ENCODE peak calls at places on chromosomes 7 and 10, in five cellular contexts. One of them, this sample, is unnamed.

GRCh38 chr10:132036153-132036886 is 29.4 kb upstream of the JAKMIP3 start:
- DNase-seq in H9: peak; percentile 40
- DNase-seq in HCT116: no peak
- DNase-seq in CD4-positive, CD25-positive, alpha-beta regulatory T cell: no peak
- DNase-seq in heart left ventricle: peak; percentile 39
- DNase-seq in this sample: no peak

GRCh38 chr10:69716711-69717560 is 84.8 kb upstream of the COL13A1 start:
- DNase-seq in heart left ventricle: no peak
- DNase-seq in H9: peak; percentile 78
- DNase-seq in CD4-positive, CD25-positive, alpha-beta regulatory T cell: no peak
- DNase-seq in HCT116: peak; percentile 51
- DNase-seq in this sample: peak; percentile 66

GRCh38 chr7:91164948-91165845 is 99.0 kb upstream of the FZD1 start:
- DNase-seq in HCT116: no peak
- DNase-seq in H9: no peak
- DNase-seq in CD4-positive, CD25-positive, alpha-beta regulatory T cell: no peak
- DNase-seq in heart left ventricle: no peak
- DNase-seq in this sample: peak; percentile 1

GRCh38 chr7:53350241-53350640 is 314.8 kb downstream of the POM121L12 start:
- DNase-seq in CD4-positive, CD25-positive, alpha-beta regulatory T cell: no peak
- DNase-seq in HCT116: no peak
- DNase-seq in H9: peak; percentile 79
- DNase-seq in heart left ventricle: no peak
- DNase-seq in this sample: no peak

GRCh38 chr10:132449051-132449825 is 52.2 kb downstream of the PWWP2B start:
- DNase-seq in CD4-positive, CD25-positive, alpha-beta regulatory T cell: no peak
- DNase-seq in H9: no peak
- DNase-seq in heart left ventricle: peak; percentile 24
- DNase-seq in HCT116: no peak
- DNase-seq in this sample: no peak

GRCh38 chr7:410395-410910 is 109.2 kb downstream of the PDGFA start:
- DNase-seq in HCT116: no peak
- DNase-seq in heart left ventricle: peak; percentile 13
- DNase-seq in CD4-positive, CD25-positive, alpha-beta regulatory T cell: no peak
- DNase-seq in H9: no peak
- DNase-seq in this sample: no peak

GRCh38 chr10:2760736-2761135 is 306.6 kb upstream of the PFKP start:
- DNase-seq in CD4-positive, CD25-positive, alpha-beta regulatory T cell: no peak
- DNase-seq in heart left ventricle: no peak
- DNase-seq in H9: no peak
- DNase-seq in HCT116: no peak
- DNase-seq in this sample: no peak

GRCh38 chr10:103665439-103665838 is 171.9 kb downstream of the NEURL1 start:
- DNase-seq in HCT116: no peak
- DNase-seq in H9: no peak
- DNase-seq in heart left ventricle: peak; percentile 77
- DNase-seq in CD4-positive, CD25-positive, alpha-beta regulatory T cell: no peak
- DNase-seq in this sample: no peak

GRCh38 chr7:50978633-50979215 is 196.0 kb upstream of the GRB10 start:
- DNase-seq in HCT116: no peak
- DNase-seq in H9: no peak
- DNase-seq in CD4-positive, CD25-positive, alpha-beta regulatory T cell: no peak
- DNase-seq in heart left ventricle: no peak
- DNase-seq in this sample: no peak

GRCh38 chr7:151598045-151598444 is 78.3 kb upstream of the RHEB start:
- DNase-seq in HCT116: peak; percentile 48
- DNase-seq in CD4-positive, CD25-positive, alpha-beta regulatory T cell: no peak
- DNase-seq in heart left ventricle: no peak
- DNase-seq in H9: no peak
- DNase-seq in this sample: peak; percentile 68

GRCh38 chr10:580796-581195 is 108.7 kb downstream of the DIP2C start:
- DNase-seq in H9: no peak
- DNase-seq in heart left ventricle: no peak
- DNase-seq in CD4-positive, CD25-positive, alpha-beta regulatory T cell: no peak
- DNase-seq in HCT116: no peak
- DNase-seq in this sample: no peak

GRCh38 chr7:28054531-28055160 is 125.9 kb downstream of the JAZF1 start:
- DNase-seq in HCT116: no peak
- DNase-seq in CD4-positive, CD25-positive, alpha-beta regulatory T cell: no peak
- DNase-seq in heart left ventricle: no peak
- DNase-seq in H9: no peak
- DNase-seq in this sample: no peak

GRCh38 chr7:22179442-22179879 is 177.5 kb downstream of the RAPGEF5 start:
- DNase-seq in CD4-positive, CD25-positive, alpha-beta regulatory T cell: no peak
- DNase-seq in heart left ventricle: no peak
- DNase-seq in HCT116: no peak
- DNase-seq in H9: no peak
- DNase-seq in this sample: no peak

GRCh38 chr10:113053881-113054280 is 103.8 kb downstream of the TCF7L2 start:
- DNase-seq in HCT116: no peak
- DNase-seq in CD4-positive, CD25-positive, alpha-beta regulatory T cell: no peak
- DNase-seq in heart left ventricle: peak; percentile 52
- DNase-seq in H9: peak; percentile 90
- DNase-seq in this sample: no peak

GRCh38 chr10:24346877-24347505 is 138.1 kb downstream of the KIAA1217 start:
- DNase-seq in CD4-positive, CD25-positive, alpha-beta regulatory T cell: no peak
- DNase-seq in H9: no peak
- DNase-seq in heart left ventricle: no peak
- DNase-seq in HCT116: no peak
- DNase-seq in this sample: peak; percentile 70

GRCh38 chr7:153389261-153389660 is 629.7 kb downstream of the ACTR3B start:
- DNase-seq in H9: no peak
- DNase-seq in heart left ventricle: no peak
- DNase-seq in CD4-positive, CD25-positive, alpha-beta regulatory T cell: no peak
- DNase-seq in HCT116: no peak
- DNase-seq in this sample: no peak

GRCh38 chr10:119489572-119490326 is 52.8 kb downstream of the RGS10 start:
- DNase-seq in H9: peak; percentile 86
- DNase-seq in heart left ventricle: no peak
- DNase-seq in CD4-positive, CD25-positive, alpha-beta regulatory T cell: peak; percentile 33
- DNase-seq in HCT116: peak; percentile 32
- DNase-seq in this sample: peak; percentile 49

GRCh38 chr7:106604974-106605373 is 56.0 kb downstream of the CCDC71L start:
- DNase-seq in H9: no peak
- DNase-seq in HCT116: no peak
- DNase-seq in CD4-positive, CD25-positive, alpha-beta regulatory T cell: no peak
- DNase-seq in heart left ventricle: no peak
- DNase-seq in this sample: no peak

GRCh38 chr7:82428186-82428961 is 15.2 kb downstream of the CACNA2D1 start:
- DNase-seq in heart left ventricle: no peak
- DNase-seq in CD4-positive, CD25-positive, alpha-beta regulatory T cell: no peak
- DNase-seq in HCT116: no peak
- DNase-seq in H9: no peak
- DNase-seq in this sample: no peak

GRCh38 chr10:121448768-121449456 is 149.3 kb downstream of the FGFR2 start:
- DNase-seq in CD4-positive, CD25-positive, alpha-beta regulatory T cell: no peak
- DNase-seq in HCT116: no peak
- DNase-seq in H9: no peak
- DNase-seq in heart left ventricle: no peak
- DNase-seq in this sample: no peak

GRCh38 chr10:121442086-121442485 is 156.2 kb downstream of the FGFR2 start:
- DNase-seq in HCT116: no peak
- DNase-seq in heart left ventricle: no peak
- DNase-seq in CD4-positive, CD25-positive, alpha-beta regulatory T cell: no peak
- DNase-seq in H9: no peak
- DNase-seq in this sample: no peak

GRCh38 chr10:121442536-121442935 is 155.7 kb downstream of the FGFR2 start:
- DNase-seq in CD4-positive, CD25-positive, alpha-beta regulatory T cell: no peak
- DNase-seq in H9: no peak
- DNase-seq in heart left ventricle: no peak
- DNase-seq in HCT116: no peak
- DNase-seq in this sample: no peak

GRCh38 chr10:121440461-121440860 is 157.8 kb downstream of the FGFR2 start:
- DNase-seq in heart left ventricle: no peak
- DNase-seq in HCT116: no peak
- DNase-seq in CD4-positive, CD25-positive, alpha-beta regulatory T cell: no peak
- DNase-seq in H9: no peak
- DNase-seq in this sample: no peak

DNA sequence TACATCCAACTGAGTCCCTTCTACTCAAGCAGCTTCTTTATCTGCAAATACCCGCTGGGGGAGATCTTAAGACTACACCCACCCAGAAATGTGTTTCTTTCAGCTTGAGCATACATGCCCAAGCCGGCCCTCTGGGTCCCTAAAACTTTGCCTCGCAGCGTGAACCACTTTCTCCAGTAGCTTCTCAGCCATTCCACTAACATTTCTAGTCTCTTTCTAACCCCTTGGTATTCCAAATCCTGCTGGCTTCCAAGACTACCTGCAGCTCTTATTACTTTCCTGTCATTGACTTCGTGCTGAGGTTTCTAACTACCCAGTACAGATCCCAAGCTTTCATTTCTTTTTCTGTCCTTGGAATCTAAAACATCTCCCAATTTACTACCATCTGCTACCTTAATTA is 153.7 kb downstream of the FGFR2 start:
- DNase-seq in HCT116: no peak
- DNase-seq in CD4-positive, CD25-positive, alpha-beta regulatory T cell: no peak
- DNase-seq in H9: no peak
- DNase-seq in heart left ventricle: no peak
- DNase-seq in this sample: no peak
- H3K27ac ChIP-seq in HCT116: no peak overlapping the region
- H3K27ac ChIP-seq in CD4-positive, CD25-positive, alpha-beta regulatory T cell: no peak overlapping the region
- H3K27ac ChIP-seq in H9: no peak overlapping the region
- H3K27ac ChIP-seq in heart left ventricle: no peak overlapping the region
- H3K27ac ChIP-seq in this sample: no peak overlapping the region

GRCh38 chr10:77922551-77923179 is 3.9 kb downstream of the DLG5 start:
- DNase-seq in HCT116: no peak
- DNase-seq in heart left ventricle: no peak
- DNase-seq in CD4-positive, CD25-positive, alpha-beta regulatory T cell: no peak
- DNase-seq in H9: no peak
- DNase-seq in this sample: no peak
- H3K4me1 ChIP-seq in HCT116: peaks cover 41% of the 10 kb centered on the region
- H3K4me1 ChIP-seq in heart left ventricle: peaks cover 32% of the 10 kb centered on the region
- H3K4me1 ChIP-seq in CD4-positive, CD25-positive, alpha-beta regulatory T cell: peaks cover 12% of the 10 kb centered on the region
- H3K4me1 ChIP-seq in H9: peaks cover 2% of the 10 kb centered on the region
- H3K4me1 ChIP-seq in this sample: peaks cover 57% of the 10 kb centered on the region

DNA sequence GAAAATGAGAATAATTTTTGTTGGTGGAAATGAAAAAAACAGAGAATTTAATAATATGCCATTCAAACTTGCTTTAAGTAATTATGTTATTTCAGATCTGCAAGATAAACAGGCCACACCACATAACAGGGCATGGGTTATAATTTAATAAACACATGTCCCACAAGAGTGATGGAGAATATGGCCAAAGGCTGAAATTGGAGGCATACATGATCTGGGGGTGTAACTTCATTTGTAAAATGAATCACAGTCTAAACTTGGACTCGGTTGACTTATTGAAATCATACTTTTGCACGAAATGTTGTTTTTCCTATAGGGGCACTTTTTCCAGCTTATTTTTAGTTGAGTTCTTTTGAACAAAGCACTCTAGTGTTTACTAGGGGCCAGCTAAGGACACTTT is 151.6 kb downstream of the TMEM26 start:
- DNase-seq in H9: no peak
- DNase-seq in heart left ventricle: no peak
- DNase-seq in HCT116: no peak
- DNase-seq in CD4-positive, CD25-positive, alpha-beta regulatory T cell: no peak
- DNase-seq in this sample: no peak
- H3K27ac ChIP-seq in H9: no peak overlapping the region
- H3K27ac ChIP-seq in heart left ventricle: no peak overlapping the region
- H3K27ac ChIP-seq in HCT116: no peak overlapping the region
- H3K27ac ChIP-seq in CD4-positive, CD25-positive, alpha-beta regulatory T cell: no peak overlapping the region
- H3K27ac ChIP-seq in this sample: no peak overlapping the region

DNA sequence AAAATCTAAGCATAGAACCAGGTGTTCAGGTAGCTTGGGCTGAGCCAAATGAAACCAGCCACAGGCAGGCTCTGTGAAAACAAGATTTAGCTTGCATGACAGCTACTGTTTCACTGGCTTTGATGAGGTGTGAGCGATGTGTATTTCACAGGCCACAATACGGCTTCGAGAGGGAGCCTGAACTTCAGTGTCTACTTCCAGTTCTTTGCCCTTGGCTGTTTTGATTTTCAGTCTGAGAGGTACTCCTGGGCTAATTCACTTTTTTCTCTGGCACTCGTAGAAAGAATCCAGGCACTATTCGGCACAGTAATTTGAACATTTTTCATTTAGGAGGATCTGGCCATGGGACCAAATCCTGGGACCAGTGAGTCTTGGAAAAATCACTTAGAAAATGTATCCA is 110.4 kb downstream of the JCAD start:
- DNase-seq in heart left ventricle: no peak
- DNase-seq in CD4-positive, CD25-positive, alpha-beta regulatory T cell: no peak
- DNase-seq in H9: no peak
- DNase-seq in HCT116: no peak
- DNase-seq in this sample: peak; percentile 51
- H3K4me1 ChIP-seq in heart left ventricle: peaks cover 14% of the 10 kb centered on the region
- H3K4me1 ChIP-seq in CD4-positive, CD25-positive, alpha-beta regulatory T cell: no peaks in the 10 kb centered on the region
- H3K4me1 ChIP-seq in H9: peaks cover 4% of the 10 kb centered on the region
- H3K4me1 ChIP-seq in HCT116: peaks cover 6% of the 10 kb centered on the region
- H3K4me1 ChIP-seq in this sample: peaks cover 51% of the 10 kb centered on the region

GRCh38 chr10:16570731-16571130 is 49.1 kb upstream of the C1QL3 start:
- DNase-seq in CD4-positive, CD25-positive, alpha-beta regulatory T cell: no peak
- DNase-seq in heart left ventricle: no peak
- DNase-seq in H9: no peak
- DNase-seq in HCT116: no peak
- DNase-seq in this sample: no peak
- H3K27ac ChIP-seq in CD4-positive, CD25-positive, alpha-beta regulatory T cell: no peak overlapping the region
- H3K27ac ChIP-seq in heart left ventricle: no peak overlapping the region
- H3K27ac ChIP-seq in H9: no peak overlapping the region
- H3K27ac ChIP-seq in HCT116: no peak overlapping the region
- H3K27ac ChIP-seq in this sample: no peak overlapping the region

GRCh38 chr7:80330434-80330833 is 181.4 kb downstream of the GNAT3 start:
- DNase-seq in HCT116: no peak
- DNase-seq in CD4-positive, CD25-positive, alpha-beta regulatory T cell: no peak
- DNase-seq in heart left ventricle: no peak
- DNase-seq in H9: no peak
- DNase-seq in this sample: no peak
- H3K4me1 ChIP-seq in HCT116: peaks cover 9% of the 10 kb centered on the region
- H3K4me1 ChIP-seq in CD4-positive, CD25-positive, alpha-beta regulatory T cell: no peaks in the 10 kb centered on the region
- H3K4me1 ChIP-seq in heart left ventricle: peaks cover 10% of the 10 kb centered on the region
- H3K4me1 ChIP-seq in H9: no peaks in the 10 kb centered on the region
- H3K4me1 ChIP-seq in this sample: no peaks in the 10 kb centered on the region